ENCODE peak calls at places on chromosome 6, in five cellular contexts. N, J, X, Q and G are unnamed samples.

GRCh38 chr6:90284236-90284744 is 12.4 kb downstream of the BACH2 start:
- DNase-seq in J (peak), X (peak), N (peak), Q (no peak), G (no peak)

GRCh38 chr6:55578537-55579363 is at the start of gene HMGCLL1:
- DNase-seq in X (peak), J (peak), Q (peak), N (peak), G (peak)

GRCh38 chr6:1917628-1918371 is 308.1 kb downstream of the FOXC1 start:
- DNase-seq in J (peak), Q (peak), X (no peak), N (no peak), G (peak)

GRCh38 chr6:27592481-27593199 is 119.7 kb upstream of the ZNF184 start:
- DNase-seq in X (peak), Q (no peak), N (peak), J (peak), G (peak)

GRCh38 chr6:110971458-110971857 is 10.4 kb upstream of the RPF2 start:
- DNase-seq in X (no peak), J (peak), N (no peak), Q (no peak), G (no peak)

GRCh38 chr6:31814677-31815024 is 432 bp downstream of the HSPA1L start:
- DNase-seq in X (peak), J (peak), Q (peak), N (peak), G (peak)

GRCh38 chr6:79946242-79946641 is 1.1 kb downstream of the ELOVL4 start:
- DNase-seq in Q (no peak), J (peak), N (peak), X (peak), G (no peak)

GRCh38 chr6:18154507-18155272 is at the start of gene TPMT:
- DNase-seq in X (no peak), J (no peak), N (no peak), Q (no peak), G (no peak)

GRCh38 chr6:27882624-27883023 is 29.6 kb downstream of the OR2B2 start:
- DNase-seq in J (no peak), N (no peak), X (no peak), Q (no peak), G (peak)

DNA sequence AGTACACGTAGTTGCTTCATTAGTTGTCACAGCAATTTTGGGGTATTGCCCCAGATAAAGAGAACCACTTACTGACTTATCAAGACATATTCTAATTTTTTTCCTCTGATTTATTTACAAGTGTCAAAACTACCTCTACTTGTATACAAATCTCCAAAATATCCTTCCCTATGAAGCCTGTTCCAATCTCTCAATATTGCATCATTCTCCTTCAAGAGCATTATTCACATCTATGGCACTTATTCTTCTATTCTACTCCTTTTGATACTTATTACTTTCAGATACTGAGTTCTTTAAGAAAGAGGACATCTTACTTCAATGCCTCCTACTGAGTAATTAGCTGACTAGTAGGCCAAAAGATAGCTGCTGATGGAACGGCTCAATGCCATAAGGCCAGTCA is 105.2 kb downstream of the SMLR1 start:
- DNase-seq in Q (no peak), J (no peak), N (no peak), X (no peak), G (no peak)
- H2BK120ac ChIP-seq in Q (no peak), J (no peak), N (no peak), X (no peak), G (no peak)

GRCh38 chr6:26128013-26128771 is 41.0 kb downstream of the HFE start:
- DNase-seq in Q (no peak), J (no peak), N (no peak), X (no peak), G (peak)

GRCh38 chr6:26123675-26124549 is 36.7 kb downstream of the HFE start:
- DNase-seq in J (peak), Q (peak), X (peak), N (peak), G (peak)

GRCh38 chr6:26125015-26125690 is 37.9 kb downstream of the HFE start:
- DNase-seq in N (no peak), Q (no peak), X (no peak), J (peak), G (peak)

GRCh38 chr6:26124550-26125014 is 37.4 kb downstream of the HFE start:
- DNase-seq in X (no peak), Q (no peak), N (no peak), J (no peak), G (no peak)

GRCh38 chr6:26126394-26127221 is 39.4 kb downstream of the HFE start:
- DNase-seq in N (no peak), J (no peak), Q (no peak), X (no peak), G (peak)
- H2BK12ac ChIP-seq in N (no peak), J (no peak), Q (no peak), X (no peak), G (peak)

GRCh38 chr6:108873251-108873650 is 25.0 kb downstream of the ARMC2 start:
- DNase-seq in Q (no peak), X (no peak), J (no peak), N (no peak), G (no peak)

GRCh38 chr6:108875161-108875555 is 26.9 kb downstream of the ARMC2 start:
- DNase-seq in X (no peak), N (no peak), Q (no peak), J (no peak), G (no peak)

GRCh38 chr6:108873971-108874370 is 25.7 kb downstream of the ARMC2 start:
- DNase-seq in Q (no peak), J (no peak), X (no peak), N (no peak), G (peak)

GRCh38 chr6:108872001-108872974 is 24.1 kb downstream of the ARMC2 start:
- DNase-seq in J (no peak), X (peak), Q (no peak), N (no peak), G (peak)

GRCh38 chr6:108874470-108875160 is 26.4 kb downstream of the ARMC2 start:
- DNase-seq in N (no peak), Q (no peak), J (peak), X (no peak), G (peak)
- H3K9ac ChIP-seq in N (no peak), Q (no peak), J (peak), X (no peak), G (no peak)

DNA sequence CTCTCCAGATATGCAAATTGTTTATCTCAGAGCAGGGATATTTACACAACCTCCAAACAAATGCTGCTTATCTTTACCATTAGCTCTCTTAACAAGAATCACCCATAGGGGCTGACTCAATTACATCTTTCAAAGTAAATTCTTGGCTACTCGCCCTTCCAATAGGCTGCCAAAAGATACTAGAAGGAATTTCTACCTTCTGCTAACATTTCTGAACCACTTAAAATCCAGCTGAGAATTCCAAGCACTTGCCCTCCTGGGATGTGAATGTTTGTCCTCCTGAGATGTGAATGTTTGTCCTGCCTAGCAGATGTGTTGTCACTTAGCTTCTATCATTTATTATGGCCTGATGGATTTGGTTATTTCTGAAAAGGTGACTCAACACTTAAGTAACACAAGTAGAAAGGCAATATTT is 388.0 kb downstream of the GJA1 start:
- DNase-seq in N (peak), Q (peak), J (peak), X (peak), G (peak)
- H2BK120ac ChIP-seq in N (no peak), Q (no peak), J (no peak), X (no peak), G (no peak)

GRCh38 chr6:73503027-73503772 is 17.6 kb downstream of the EEF1A1 start:
- DNase-seq in N (no peak), J (no peak), X (no peak), Q (no peak), G (no peak)
- H2BK12ac ChIP-seq in N (no peak), J (no peak), X (no peak), Q (no peak), G (no peak)

GRCh38 chr6:26362093-26362835 is 2.7 kb upstream of the BTN3A2 start:
- DNase-seq in N (no peak), Q (no peak), X (no peak), J (no peak), G (no peak)

GRCh38 chr6:26365633-26365995 is 616 bp downstream of the BTN3A2 start:
- DNase-seq in N (no peak), X (no peak), J (no peak), Q (no peak), G (no peak)

GRCh38 chr6:26362836-26363220 is 2.2 kb upstream of the BTN3A2 start:
- DNase-seq in N (no peak), Q (no peak), J (no peak), X (no peak), G (no peak)

GRCh38 chr6:26366504-26366903 is 1.5 kb downstream of the BTN3A2 start:
- DNase-seq in N (no peak), J (no peak), Q (no peak), X (no peak), G (no peak)

DNA sequence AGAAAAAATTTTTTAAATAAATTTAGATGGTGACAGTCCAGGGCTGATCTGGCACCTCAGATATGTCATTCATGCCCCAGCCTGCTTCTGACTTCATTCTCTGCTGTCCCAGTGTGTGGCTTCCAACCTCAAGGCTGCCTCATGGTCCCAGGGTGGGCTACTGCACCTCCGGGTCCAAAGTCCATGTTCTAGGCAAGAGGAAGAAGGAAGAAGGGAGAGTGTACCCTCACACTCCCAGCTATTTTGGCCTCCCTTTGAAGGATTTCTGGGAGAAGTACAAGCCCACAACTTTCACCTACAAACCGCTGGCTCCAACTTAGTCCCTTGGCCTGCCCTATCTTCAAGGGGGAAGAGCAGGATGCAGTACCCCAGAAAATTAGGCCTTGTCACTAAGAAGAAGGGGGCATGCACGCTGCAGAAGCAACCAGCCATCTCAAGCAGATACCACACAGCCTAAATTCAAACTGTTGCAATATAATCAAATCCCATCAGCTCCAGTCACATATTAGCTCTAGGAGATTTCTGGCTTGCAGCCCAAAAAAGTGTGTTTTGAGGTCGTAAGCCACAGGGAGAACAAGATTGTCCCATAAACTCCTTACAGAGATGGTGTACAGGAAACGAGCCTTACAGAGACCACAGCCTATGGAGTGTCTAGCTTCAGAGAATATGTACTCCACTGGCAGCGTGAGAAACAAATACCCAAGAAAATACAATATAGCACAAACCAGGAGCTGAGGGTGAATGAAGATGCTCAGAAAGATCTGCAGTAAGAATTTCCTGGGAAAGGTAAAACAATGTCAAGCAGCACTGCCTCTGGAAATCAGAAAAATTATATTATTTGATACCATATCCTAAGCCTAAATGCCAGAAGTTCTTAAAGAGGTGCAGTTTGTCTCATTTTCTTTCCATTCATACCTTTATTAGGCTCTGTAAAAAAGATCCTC is 844 bp upstream of the BTN3A2 start:
- DNase-seq in J (peak), X (no peak), Q (no peak), N (no peak), G (no peak)
- H3K9ac ChIP-seq in J (peak), X (peak), Q (no peak), N (no peak), G (no peak)

GRCh38 chr6:112117554-112117953 is 30.2 kb downstream of the FAM229B start:
- DNase-seq in J (peak), X (no peak), N (no peak), Q (no peak), G (no peak)
- H2BK120ac ChIP-seq in J (no peak), X (no peak), N (no peak), Q (no peak), G (no peak)

DNA sequence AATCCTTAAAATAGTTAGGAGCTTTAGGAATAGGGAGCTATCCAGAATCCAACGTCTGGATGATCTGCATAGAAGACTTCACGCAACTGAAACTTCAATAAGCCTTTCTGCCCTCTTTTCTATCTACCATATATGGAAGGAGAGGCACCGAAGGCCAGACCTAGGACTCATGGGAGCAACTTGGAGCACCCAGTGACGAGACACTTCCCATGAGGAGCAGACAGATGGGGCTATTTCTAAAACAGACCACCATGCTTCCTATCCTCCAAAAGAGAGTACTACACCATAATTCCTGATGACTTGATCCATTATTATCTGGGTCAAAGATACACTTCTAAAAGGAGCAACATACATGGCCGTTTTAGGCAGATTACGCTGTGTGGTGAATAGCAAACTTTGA is 6.0 kb downstream of the RPP40 start:
- DNase-seq in N (no peak), Q (no peak), X (no peak), J (no peak), G (no peak)
- H2BK12ac ChIP-seq in N (no peak), Q (no peak), X (no peak), J (no peak), G (no peak)

GRCh38 chr6:48109902-48110301 is 1.1 kb downstream of the PTCHD4 start:
- DNase-seq in X (no peak), N (no peak), Q (no peak), J (peak), G (peak)
- H3K9ac ChIP-seq in X (no peak), N (peak), Q (no peak), J (peak), G (no peak)

DNA sequence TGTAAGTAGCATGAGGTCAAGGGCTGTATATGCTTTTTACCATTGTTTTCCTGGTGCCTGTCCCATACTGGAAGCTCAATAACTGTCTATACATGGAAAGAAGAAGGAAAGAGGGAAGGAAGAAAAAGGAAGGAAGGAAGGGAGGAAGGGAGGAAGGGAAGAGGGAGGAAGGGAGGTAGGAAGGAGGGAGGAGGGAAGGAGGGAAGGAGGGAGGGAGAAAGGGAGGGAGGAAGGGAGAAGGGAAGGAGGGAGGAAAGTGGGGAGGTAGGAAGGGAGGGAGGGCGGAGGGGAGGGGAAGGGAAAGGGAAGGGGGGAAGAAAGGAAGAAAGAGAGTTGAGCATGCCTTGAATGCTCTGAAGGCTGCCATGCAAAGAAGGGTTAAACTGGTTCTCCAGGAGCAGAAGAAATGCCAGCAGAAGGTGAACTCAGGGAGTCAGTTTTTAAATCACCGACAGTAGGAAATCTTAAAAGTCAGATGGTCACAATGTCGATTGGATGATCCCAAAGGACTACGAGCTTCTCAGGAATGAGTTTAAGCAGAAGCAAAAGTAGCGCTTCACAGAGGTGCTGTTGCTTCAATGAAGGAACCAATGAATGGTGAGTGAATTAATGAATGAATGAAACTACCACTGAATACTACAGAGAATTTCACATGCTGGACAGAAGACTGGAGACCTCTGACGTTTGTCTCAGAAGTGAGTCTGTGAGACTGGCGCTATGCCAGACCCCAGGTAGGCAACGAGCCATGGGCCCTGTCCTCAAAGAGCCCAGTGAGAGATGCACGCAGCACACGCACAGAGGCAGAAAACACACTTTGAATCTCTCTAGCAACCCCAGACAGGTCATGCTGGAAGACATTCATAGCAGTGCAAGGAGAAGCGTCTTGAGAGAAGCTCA is 117.6 kb downstream of the MRPL14 start:
- DNase-seq in J (peak), Q (no peak), X (no peak), N (no peak), G (no peak)
- H2BK120ac ChIP-seq in J (no peak), Q (no peak), X (no peak), N (no peak), G (no peak)